ENCODE peak calls at places on chromosomes 12 and 14, in ten cellular contexts. Y is HT1080, D is NCI-H1105, T is gastrocnemius medialis, W is NCI-H1092, E is mesothelial cell of epicardium, K is choroid plexus epithelial cell, N is heart left ventricle, M is EL, P is HEK293T. X is an unnamed sample.

GRCh38 chr14:49553892-49554291 is 32.3 kb downstream of the RPS29 start:
- DNase-seq in T (no peak), M (no peak), W (no peak), E (no peak), P (no peak), K (no peak), Y (no peak), N (no peak), D (peak), X (peak)

GRCh38 chr12:62841841-62842240 is 93.1 kb downstream of the PPM1H start:
- DNase-seq in Y (no peak), T (no peak), N (no peak), W (no peak), K (peak), P (no peak), D (no peak), E (no peak), M (no peak), X (no peak)

GRCh38 chr12:103840881-103841689 is at the start of gene NT5DC3:
- DNase-seq in T (peak), Y (peak), E (peak), P (peak), K (peak), W (peak), D (peak), M (peak), N (peak), X (peak)

GRCh38 chr12:98595152-98595988 is 1.9 kb downstream of the SLC25A3 start:
- DNase-seq in N (no peak), K (peak), M (peak), T (no peak), P (no peak), D (no peak), W (no peak), Y (peak), E (no peak), X (no peak)

GRCh38 chr12:114666746-114667668 is 17.0 kb downstream of the TBX3 start:
- DNase-seq in Y (no peak), W (no peak), P (no peak), D (no peak), E (peak), N (no peak), M (peak), T (no peak), K (no peak), X (no peak)

GRCh38 chr12:21819678-21820077 is 45.2 kb upstream of the KCNJ8 start:
- DNase-seq in Y (no peak), E (no peak), W (no peak), K (no peak), D (no peak), P (no peak), M (peak), N (no peak), T (no peak), X (no peak)

GRCh38 chr14:37081220-37081619 is 91.2 kb downstream of the SLC25A21 start:
- DNase-seq in W (no peak), N (no peak), P (no peak), E (no peak), Y (peak), K (peak), M (no peak), T (no peak), D (no peak), X (no peak)

GRCh38 chr12:124520258-124520657 is 47.2 kb downstream of the NCOR2 start:
- DNase-seq in K (peak), N (no peak), T (no peak), Y (no peak), W (peak), P (no peak), E (no peak), D (no peak), M (peak), X (peak)

GRCh38 chr12:12837025-12837872 is 24.1 kb downstream of the DDX47 start:
- DNase-seq in Y (peak), M (peak), P (peak), N (no peak), K (peak), D (peak), T (no peak), W (peak), E (no peak), X (peak)

GRCh38 chr14:22822017-22822618 is 6.9 kb upstream of the SLC7A7 start:
- DNase-seq in N (no peak), M (no peak), D (no peak), K (no peak), P (no peak), E (no peak), T (no peak), Y (no peak), W (no peak), X (no peak)

GRCh38 chr12:44574586-44574985 is 301.5 kb downstream of the NELL2 start:
- DNase-seq in D (no peak), P (no peak), N (no peak), M (no peak), T (no peak), Y (no peak), K (no peak), E (no peak), W (no peak), X (no peak)

GRCh38 chr14:67602995-67603545 is 3.0 kb upstream of the PIGH start:
- DNase-seq in D (no peak), P (no peak), T (no peak), N (no peak), K (peak), W (no peak), M (no peak), Y (no peak), E (no peak), X (no peak)

GRCh38 chr12:57451233-57451778 is 3.8 kb upstream of the INHBE start:
- DNase-seq in K (no peak), E (no peak), M (peak), W (no peak), D (no peak), P (no peak), N (no peak), Y (no peak), T (no peak), X (no peak)

GRCh38 chr12:110966081-110966760 is 45.8 kb upstream of the MYL2 start:
- DNase-seq in D (no peak), Y (no peak), K (no peak), T (no peak), W (no peak), E (no peak), N (no peak), M (no peak), P (no peak), X (no peak)

GRCh38 chr14:73751157-73751691 is 37.0 kb upstream of the PNMA1 start:
- DNase-seq in E (no peak), N (no peak), M (no peak), Y (no peak), K (no peak), W (no peak), P (no peak), D (no peak), T (no peak), X (no peak)

GRCh38 chr12:12439636-12440035 is 82.8 kb downstream of the BORCS5 start:
- DNase-seq in D (no peak), W (no peak), P (no peak), T (no peak), M (peak), Y (peak), E (no peak), K (peak), N (no peak), X (no peak)

GRCh38 chr12:34188974-34189373 is 166.7 kb downstream of the ALG10 start:
- DNase-seq in E (no peak), T (no peak), W (no peak), M (no peak), N (no peak), D (no peak), K (no peak), Y (no peak), P (no peak), X (no peak)

GRCh38 chr14:21317433-21317832 is 37.5 kb downstream of the RPGRIP1 start:
- DNase-seq in T (no peak), M (no peak), P (no peak), N (no peak), W (no peak), K (peak), D (no peak), E (no peak), Y (no peak), X (no peak)

GRCh38 chr14:75877292-75877691 is 104.5 kb downstream of the TGFB3 start:
- DNase-seq in N (peak), K (peak), D (no peak), W (no peak), E (no peak), P (no peak), Y (peak), M (peak), T (no peak), X (no peak)

GRCh38 chr14:83975435-83976222 is 1554.3 kb upstream of the FLRT2 start:
- DNase-seq in P (no peak), E (no peak), D (no peak), M (no peak), W (no peak), Y (no peak), N (peak), K (peak), T (no peak), X (no peak)

GRCh38 chr14:90544971-90545370 is 148.1 kb downstream of the CALM1 start:
- DNase-seq in N (no peak), D (no peak), K (no peak), E (no peak), T (no peak), P (no peak), Y (no peak), W (no peak), M (no peak), X (no peak)

GRCh38 chr12:49568442-49568776 is 467 bp upstream of the MCRS1 start:
- DNase-seq in P (no peak), D (no peak), T (no peak), K (no peak), E (no peak), Y (no peak), W (no peak), N (no peak), M (no peak), X (no peak)

GRCh38 chr12:14400599-14400998 is 35.1 kb downstream of the ATF7IP start:
- DNase-seq in W (no peak), N (no peak), E (no peak), K (no peak), P (no peak), T (no peak), D (no peak), M (no peak), Y (no peak), X (no peak)

GRCh38 chr12:105214141-105214540 is 21.8 kb downstream of the APPL2 start:
- DNase-seq in T (no peak), N (no peak), K (no peak), W (no peak), D (no peak), M (peak), Y (peak), P (no peak), E (no peak), X (no peak)

GRCh38 chr14:27006520-27006919 is 408.7 kb upstream of the NOVA1 start:
- DNase-seq in N (no peak), M (no peak), P (no peak), Y (no peak), D (no peak), W (no peak), E (no peak), T (no peak), K (no peak), X (no peak)

GRCh38 chr12:51262758-51263177 is 7.4 kb downstream of the SMAGP start:
- DNase-seq in N (no peak), Y (peak), D (no peak), P (no peak), M (peak), E (no peak), T (no peak), W (no peak), K (peak), X (no peak)

GRCh38 chr12:100020370-100020769 is 35.6 kb upstream of the ANKS1B start:
- DNase-seq in D (no peak), P (no peak), W (no peak), M (peak), N (no peak), E (no peak), K (peak), T (no peak), Y (peak), X (no peak)

GRCh38 chr14:49052516-49052915 is 533.7 kb downstream of the RPS29 start:
- DNase-seq in D (no peak), T (no peak), P (no peak), E (no peak), M (no peak), Y (peak), W (no peak), K (no peak), N (no peak), X (no peak)

GRCh38 chr14:22739423-22739822 is 27.1 kb upstream of the OXA1L start:
- DNase-seq in M (no peak), K (no peak), Y (no peak), E (no peak), T (no peak), W (no peak), N (no peak), D (no peak), P (no peak), X (no peak)

GRCh38 chr12:132140501-132140900 is 3.6 kb downstream of the DDX51 start:
- DNase-seq in E (no peak), W (no peak), M (no peak), N (no peak), T (no peak), K (no peak), P (no peak), Y (no peak), D (no peak), X (no peak)

GRCh38 chr14:52327374-52328226 is 13.5 kb downstream of the PTGER2 start:
- DNase-seq in M (peak), E (no peak), K (peak), Y (peak), P (no peak), D (no peak), T (no peak), N (no peak), W (no peak), X (no peak)

GRCh38 chr14:64753374-64753773 is 49.1 kb downstream of the PLEKHG3 start:
- DNase-seq in M (no peak), W (no peak), K (no peak), E (no peak), Y (no peak), N (no peak), P (no peak), T (no peak), D (no peak), X (no peak)

GRCh38 chr14:102390064-102390463 is 27.3 kb downstream of the TECPR2 start:
- DNase-seq in P (no peak), E (no peak), M (no peak), D (no peak), Y (no peak), K (peak), T (no peak), N (no peak), W (no peak), X (no peak)

GRCh38 chr12:54349658-54350057 is 14.6 kb downstream of the GPR84 start:
- DNase-seq in E (no peak), P (no peak), D (no peak), K (no peak), Y (no peak), T (no peak), M (no peak), N (no peak), W (no peak), X (no peak)

GRCh38 chr12:40056357-40056756 is 49.5 kb downstream of the SLC2A13 start:
- DNase-seq in W (no peak), M (no peak), Y (no peak), D (no peak), T (no peak), E (no peak), N (no peak), K (no peak), P (no peak), X (no peak)

GRCh38 chr14:50897658-50898175 is 25.9 kb downstream of the ABHD12B start:
- DNase-seq in E (no peak), Y (no peak), N (no peak), T (no peak), D (no peak), P (no peak), K (no peak), W (no peak), M (no peak), X (no peak)

GRCh38 chr14:93962701-93963601 is 13.4 kb downstream of the ASB2 start:
- DNase-seq in K (peak), T (peak), Y (peak), W (no peak), P (peak), D (no peak), E (no peak), M (peak), N (no peak), X (no peak)

GRCh38 chr12:46219892-46220655 is 48.8 kb downstream of the SLC38A1 start:
- DNase-seq in D (no peak), N (no peak), Y (peak), E (no peak), W (no peak), M (peak), P (no peak), T (no peak), K (peak), X (no peak)